ENCODE peak calls at places on chromosomes 1 and 21, in nine cellular contexts. E, R, P, X, G, H, V, U and O are unnamed samples. For H3K9me3 and H3K27me3, the result is how much of the 10 kb centered on the place peaks cover.

GRCh38 chr1:10217748-10218441 is 7.5 kb downstream of the KIF1B start:
- DNase-seq in V (no peak), X (peak), P (no peak), R (no peak), G (no peak), H (no peak), E (no peak), U (no peak), O (peak)

GRCh38 chr1:32377541-32378220 is 15.3 kb downstream of the TSSK3 start:
- DNase-seq in E (no peak), H (no peak), R (no peak), X (no peak), P (no peak), V (no peak), G (no peak), U (no peak), O (no peak)

GRCh38 chr1:23588749-23589505 is 29.6 kb upstream of the ID3 start:
- DNase-seq in U (no peak), E (no peak), P (no peak), V (no peak), R (no peak), X (no peak), G (no peak), H (no peak), O (no peak)

GRCh38 chr1:27374687-27375086 is at the start of gene FCN3:
- DNase-seq in G (no peak), P (no peak), U (no peak), E (no peak), R (no peak), X (no peak), V (no peak), H (no peak), O (no peak)

GRCh38 chr1:2409745-2410144 is 2.6 kb downstream of the PEX10 start:
- DNase-seq in U (no peak), X (no peak), R (no peak), E (no peak), P (no peak), H (no peak), G (no peak), V (no peak), O (no peak)

GRCh38 chr1:202049129-202049528 is 38.7 kb downstream of the ELF3 start:
- DNase-seq in G (no peak), V (no peak), U (peak), X (no peak), R (no peak), E (no peak), P (peak), H (peak), O (no peak)

GRCh38 chr1:11031624-11032262 is 15.3 kb downstream of the MASP2 start:
- DNase-seq in H (no peak), X (no peak), P (no peak), U (no peak), V (no peak), R (no peak), G (no peak), E (no peak), O (no peak)

GRCh38 chr1:189693140-189693539 is 784.5 kb downstream of the BRINP3 start:
- DNase-seq in R (no peak), E (no peak), V (no peak), U (no peak), H (no peak), X (no peak), G (no peak), P (no peak), O (no peak)

GRCh38 chr1:44707959-44708831 is 22.8 kb downstream of the RNU5D-1 start:
- DNase-seq in G (peak), V (no peak), E (no peak), H (no peak), P (no peak), U (peak), X (no peak), R (peak), O (peak)

GRCh38 chr1:235351898-235352297 is 15.3 kb upstream of the TBCE start:
- DNase-seq in R (no peak), G (peak), E (no peak), P (no peak), U (no peak), X (no peak), H (no peak), V (no peak), O (no peak)

GRCh38 chr21:35743571-35743970 is 316.8 kb downstream of the SETD4 start:
- DNase-seq in X (no peak), H (no peak), V (no peak), P (no peak), R (peak), U (no peak), G (no peak), E (no peak), O (no peak)

GRCh38 chr1:213996320-213997022 is 8.7 kb downstream of the PROX1 start:
- DNase-seq in V (no peak), G (no peak), R (no peak), E (no peak), X (no peak), H (no peak), U (no peak), P (no peak), O (peak)

GRCh38 chr1:116835161-116835560 is 74.6 kb upstream of the PTGFRN start:
- DNase-seq in R (no peak), X (no peak), E (no peak), V (no peak), H (no peak), G (no peak), U (no peak), P (no peak), O (no peak)

GRCh38 chr1:109806733-109807397 is 43.1 kb upstream of the EPS8L3 start:
- DNase-seq in E (no peak), H (no peak), V (peak), U (no peak), R (no peak), X (no peak), P (peak), G (no peak), O (no peak)

GRCh38 chr1:20401405-20402010 is 84.5 kb downstream of the CAMK2N1 start:
- DNase-seq in U (no peak), H (no peak), R (no peak), X (no peak), E (no peak), P (no peak), G (no peak), V (no peak), O (no peak)

GRCh38 chr1:88566615-88567387 is 117.3 kb upstream of the PKN2 start:
- DNase-seq in H (no peak), V (no peak), R (no peak), U (no peak), E (no peak), P (no peak), G (no peak), X (no peak), O (no peak)

GRCh38 chr1:12177999-12178441 is 11.2 kb downstream of the TNFRSF1B start:
- DNase-seq in E (peak), P (peak), X (no peak), R (peak), U (peak), H (peak), V (peak), G (no peak), O (peak)

GRCh38 chr1:77888429-77889239 is at the start of gene NEXN:
- DNase-seq in V (peak), X (peak), R (peak), H (peak), U (peak), G (peak), E (peak), P (peak), O (peak)
- TF ChIP-seq POLR2A in V (peak), X (no peak), R (no peak), H (peak), U (peak), G (no peak), E (peak), P (no peak), O (no peak)

DNA sequence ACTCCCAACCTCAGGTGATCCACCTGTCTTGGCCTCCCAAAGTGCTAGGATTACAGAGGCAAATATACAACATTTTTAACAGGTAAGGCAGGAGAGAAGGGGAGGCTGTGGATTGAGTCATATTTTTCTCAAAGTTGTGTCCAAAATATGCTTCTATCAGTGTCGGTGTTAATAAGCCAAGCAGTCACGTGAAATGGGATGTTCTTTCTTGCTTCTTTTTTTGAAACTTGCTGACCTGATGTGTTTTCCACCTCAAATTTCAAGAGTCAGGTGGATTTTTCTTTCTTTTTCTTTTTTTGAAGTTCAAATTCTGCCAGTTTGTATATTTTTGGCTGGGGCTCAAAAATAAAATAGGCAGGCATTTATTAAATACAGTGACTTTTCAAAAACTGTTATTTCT is 91.5 kb downstream of the PCP4 start:
- DNase-seq in H (no peak), U (no peak), V (no peak), R (no peak), G (no peak), P (no peak), X (no peak), E (no peak), O (no peak)
- H3K9me3 ChIP-seq in H (under half), U (under half), V (under half), R (under half), G (under half), P (under half), X (under half), E (under half), O (under half)

DNA sequence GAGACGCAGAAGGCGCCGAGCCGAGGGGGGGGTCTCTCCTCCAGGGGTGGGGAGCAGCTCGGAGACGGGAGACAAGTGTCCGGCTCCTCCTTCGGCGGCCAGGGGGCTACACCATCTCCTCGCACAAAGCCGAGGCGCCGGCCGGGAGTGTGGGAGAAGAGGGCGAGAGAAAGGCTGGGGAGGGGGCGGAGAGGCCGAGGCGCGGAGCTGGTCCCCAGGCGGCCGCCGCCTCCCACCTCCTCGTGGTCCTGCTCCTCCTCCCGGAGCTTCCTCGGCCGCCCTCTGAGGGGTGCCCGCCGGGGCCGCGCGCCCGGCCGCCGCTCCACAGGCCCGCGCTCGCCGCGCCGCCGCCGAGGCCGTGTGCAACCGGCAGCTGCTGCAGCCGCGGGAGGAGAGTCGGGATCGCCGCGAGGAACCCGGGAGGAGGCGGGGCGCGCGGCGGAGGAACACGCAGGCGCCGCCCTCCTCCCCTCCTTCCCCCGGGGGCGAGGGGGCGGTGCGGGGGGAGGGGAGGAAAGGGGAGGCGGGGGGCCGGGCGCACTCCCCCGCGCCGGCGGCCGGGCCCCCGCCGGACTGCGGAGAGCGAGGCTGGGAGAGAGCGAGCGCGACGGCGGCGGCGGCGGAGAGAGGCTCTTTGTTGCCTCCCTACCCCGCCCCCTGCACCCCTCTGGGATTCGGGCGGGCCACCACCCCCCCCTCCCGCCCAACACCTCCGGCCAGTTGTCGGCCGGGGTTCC is at the start of gene ENAH:
- DNase-seq in P (peak), V (peak), H (peak), G (peak), R (peak), U (peak), X (peak), E (peak), O (peak)
- H3K27me3 ChIP-seq in P (under half), V (under half), H (under half), G (under half), R (under half), U (under half), X (under half), E (under half), O (under half)

GRCh38 chr1:212255705-212256307 is 29.4 kb upstream of the PPP2R5A start:
- DNase-seq in G (no peak), U (no peak), V (peak), E (no peak), X (no peak), H (no peak), R (no peak), P (no peak), O (peak)
- TF ChIP-seq POLR2A in G (no peak), U (no peak), V (peak), E (no peak), X (no peak), H (no peak), R (no peak), P (no peak), O (no peak)

DNA sequence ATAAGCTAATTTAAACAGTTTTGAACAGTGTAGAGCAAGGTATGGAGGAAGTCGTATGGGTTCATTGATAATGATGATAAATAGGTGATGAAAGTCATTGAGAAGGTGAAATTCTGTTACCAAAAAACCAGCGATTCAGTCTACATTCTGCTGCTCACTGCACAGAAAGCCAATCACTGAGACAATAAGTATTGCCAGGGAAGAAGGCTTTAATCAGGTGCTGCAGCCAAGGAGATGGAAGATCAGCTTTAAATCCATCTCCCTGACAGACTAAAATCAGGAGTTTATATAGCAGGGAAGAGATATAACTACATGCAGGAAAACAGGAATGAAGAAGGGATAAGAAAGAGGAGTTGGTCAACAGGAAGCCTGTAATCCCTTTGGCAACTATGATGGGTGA is 361.3 kb upstream of the C1orf174 start:
- DNase-seq in E (no peak), X (no peak), V (no peak), P (no peak), G (no peak), R (no peak), U (no peak), H (no peak), O (no peak)
- H3K9me3 ChIP-seq in E (under half), X (under half), V (under half), P (under half), G (under half), R (under half), U (under half), H (under half), O (under half)

DNA sequence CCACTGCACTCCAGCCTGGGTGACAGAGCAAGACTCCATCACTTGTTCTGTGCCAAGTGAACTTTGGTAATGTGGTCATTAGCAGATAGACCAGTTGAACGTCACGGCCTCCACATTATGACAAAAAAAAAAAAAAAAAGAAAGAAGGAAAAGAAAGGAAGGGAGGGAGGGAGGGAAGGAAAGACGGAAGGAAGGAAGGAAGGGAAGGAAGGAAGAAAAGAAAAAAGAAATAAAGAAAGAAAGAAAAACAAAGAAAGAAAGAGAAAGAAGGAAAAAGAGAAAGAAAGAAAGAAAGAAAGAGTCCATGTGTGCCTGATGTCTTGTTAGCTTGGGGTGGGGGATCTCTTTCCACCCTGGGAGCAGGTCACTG is 45.3 kb downstream of the SIM2 start:
- DNase-seq in X (no peak), V (no peak), H (no peak), E (no peak), U (no peak), G (no peak), P (no peak), R (no peak), O (no peak)
- H3K27me3 ChIP-seq in X (under half), V (under half), H (under half), E (under half), U (under half), G (half or more), P (under half), R (under half), O (under half)